ENCODE peak calls at places on chromosomes 3 and 15, in ten cellular contexts. One of them, this sample, is unnamed.
A peak's percentile ranks its signal among the peaks of the same experiment; 100 is the strongest.

GRCh38 chr3:14988988-14989394 is 41.6 kb downstream of the NR2C2 start:
- DNase-seq in kidney: no peak
- DNase-seq in aorta: no peak
- DNase-seq in body of pancreas: no peak
- DNase-seq in lower lobe of right lung: no peak
- DNase-seq in hepatocyte: no peak
- DNase-seq in thoracic aorta: no peak
- DNase-seq in left ventricle myocardium inferior: no peak
- DNase-seq in sigmoid colon: no peak
- DNase-seq in effector memory CD4-positive, alpha-beta T cell: no peak
- DNase-seq in this sample: no peak

GRCh38 chr3:42117175-42118008 is 26.2 kb downstream of the TRAK1 start:
- DNase-seq in kidney: no peak
- DNase-seq in aorta: peak; percentile 86
- DNase-seq in body of pancreas: peak; percentile 58
- DNase-seq in lower lobe of right lung: peak; percentile 69
- DNase-seq in hepatocyte: peak; percentile 61
- DNase-seq in thoracic aorta: no peak
- DNase-seq in left ventricle myocardium inferior: peak; percentile 53
- DNase-seq in sigmoid colon: no peak
- DNase-seq in effector memory CD4-positive, alpha-beta T cell: no peak
- DNase-seq in this sample: no peak

GRCh38 chr15:52370010-52370409 is 74.4 kb upstream of the MYO5C start:
- DNase-seq in kidney: no peak
- DNase-seq in aorta: no peak
- DNase-seq in body of pancreas: no peak
- DNase-seq in lower lobe of right lung: peak; percentile 57
- DNase-seq in hepatocyte: no peak
- DNase-seq in thoracic aorta: no peak
- DNase-seq in left ventricle myocardium inferior: no peak
- DNase-seq in sigmoid colon: no peak
- DNase-seq in effector memory CD4-positive, alpha-beta T cell: no peak
- DNase-seq in this sample: no peak

GRCh38 chr3:9158865-9159630 is 90.4 kb downstream of the SRGAP3 start:
- DNase-seq in kidney: no peak
- DNase-seq in aorta: no peak
- DNase-seq in body of pancreas: no peak
- DNase-seq in lower lobe of right lung: no peak
- DNase-seq in hepatocyte: peak; percentile 44
- DNase-seq in thoracic aorta: no peak
- DNase-seq in left ventricle myocardium inferior: no peak
- DNase-seq in sigmoid colon: no peak
- DNase-seq in effector memory CD4-positive, alpha-beta T cell: no peak
- DNase-seq in this sample: no peak

GRCh38 chr3:45182915-45183881 is 37.0 kb upstream of the CDCP1 start:
- DNase-seq in kidney: peak; percentile 81
- DNase-seq in aorta: no peak
- DNase-seq in body of pancreas: peak; percentile 78
- DNase-seq in lower lobe of right lung: peak; percentile 55
- DNase-seq in hepatocyte: peak; percentile 77
- DNase-seq in thoracic aorta: no peak
- DNase-seq in left ventricle myocardium inferior: no peak
- DNase-seq in sigmoid colon: no peak
- DNase-seq in effector memory CD4-positive, alpha-beta T cell: no peak
- DNase-seq in this sample: no peak

GRCh38 chr3:30156586-30157498 is 449.6 kb upstream of the TGFBR2 start:
- DNase-seq in kidney: no peak
- DNase-seq in aorta: no peak
- DNase-seq in body of pancreas: no peak
- DNase-seq in lower lobe of right lung: no peak
- DNase-seq in hepatocyte: no peak
- DNase-seq in thoracic aorta: no peak
- DNase-seq in left ventricle myocardium inferior: no peak
- DNase-seq in sigmoid colon: no peak
- DNase-seq in effector memory CD4-positive, alpha-beta T cell: no peak
- DNase-seq in this sample: no peak

GRCh38 chr3:61483997-61484396 is 77.4 kb upstream of the PTPRG start:
- DNase-seq in kidney: no peak
- DNase-seq in aorta: no peak
- DNase-seq in body of pancreas: no peak
- DNase-seq in lower lobe of right lung: no peak
- DNase-seq in hepatocyte: no peak
- DNase-seq in thoracic aorta: no peak
- DNase-seq in left ventricle myocardium inferior: no peak
- DNase-seq in sigmoid colon: no peak
- DNase-seq in effector memory CD4-positive, alpha-beta T cell: no peak
- DNase-seq in this sample: no peak

GRCh38 chr3:178443634-178444033 is 92.6 kb upstream of the KCNMB2 start:
- DNase-seq in kidney: no peak
- DNase-seq in aorta: no peak
- DNase-seq in body of pancreas: no peak
- DNase-seq in lower lobe of right lung: no peak
- DNase-seq in hepatocyte: no peak
- DNase-seq in thoracic aorta: no peak
- DNase-seq in left ventricle myocardium inferior: no peak
- DNase-seq in sigmoid colon: no peak
- DNase-seq in effector memory CD4-positive, alpha-beta T cell: no peak
- DNase-seq in this sample: no peak

GRCh38 chr3:2661078-2661477 is 449.1 kb downstream of the IL5RA start:
- DNase-seq in kidney: no peak
- DNase-seq in aorta: no peak
- DNase-seq in body of pancreas: no peak
- DNase-seq in lower lobe of right lung: no peak
- DNase-seq in hepatocyte: no peak
- DNase-seq in thoracic aorta: no peak
- DNase-seq in left ventricle myocardium inferior: no peak
- DNase-seq in sigmoid colon: no peak
- DNase-seq in effector memory CD4-positive, alpha-beta T cell: no peak
- DNase-seq in this sample: no peak

GRCh38 chr3:8069471-8069870 is 432.2 kb upstream of the LMCD1 start:
- DNase-seq in kidney: no peak
- DNase-seq in aorta: no peak
- DNase-seq in body of pancreas: peak; percentile 15
- DNase-seq in lower lobe of right lung: no peak
- DNase-seq in hepatocyte: peak; percentile 19
- DNase-seq in thoracic aorta: no peak
- DNase-seq in left ventricle myocardium inferior: no peak
- DNase-seq in sigmoid colon: no peak
- DNase-seq in effector memory CD4-positive, alpha-beta T cell: no peak
- DNase-seq in this sample: no peak

GRCh38 chr3:107992976-107993684 is 97.7 kb downstream of the CD47 start:
- DNase-seq in kidney: peak; percentile 74
- DNase-seq in aorta: no peak
- DNase-seq in body of pancreas: no peak
- DNase-seq in lower lobe of right lung: peak; percentile 49
- DNase-seq in hepatocyte: peak; percentile 35
- DNase-seq in thoracic aorta: no peak
- DNase-seq in left ventricle myocardium inferior: no peak
- DNase-seq in sigmoid colon: no peak
- DNase-seq in effector memory CD4-positive, alpha-beta T cell: no peak
- DNase-seq in this sample: no peak

GRCh38 chr15:73330206-73331051 is 38.3 kb downstream of the HCN4 start:
- DNase-seq in kidney: peak; percentile 39
- DNase-seq in aorta: peak; percentile 55
- DNase-seq in body of pancreas: no peak
- DNase-seq in lower lobe of right lung: no peak
- DNase-seq in hepatocyte: no peak
- DNase-seq in thoracic aorta: no peak
- DNase-seq in left ventricle myocardium inferior: no peak
- DNase-seq in sigmoid colon: peak; percentile 46
- DNase-seq in effector memory CD4-positive, alpha-beta T cell: no peak
- DNase-seq in this sample: no peak

GRCh38 chr3:1227111-1227510 is 134.3 kb downstream of the CNTN6 start:
- DNase-seq in kidney: no peak
- DNase-seq in aorta: no peak
- DNase-seq in body of pancreas: no peak
- DNase-seq in lower lobe of right lung: no peak
- DNase-seq in hepatocyte: no peak
- DNase-seq in thoracic aorta: no peak
- DNase-seq in left ventricle myocardium inferior: no peak
- DNase-seq in sigmoid colon: no peak
- DNase-seq in effector memory CD4-positive, alpha-beta T cell: no peak
- DNase-seq in this sample: no peak

GRCh38 chr3:39143051-39143885 is 10.1 kb downstream of the CSRNP1 start:
- DNase-seq in kidney: no peak
- DNase-seq in aorta: no peak
- DNase-seq in body of pancreas: peak; percentile 8
- DNase-seq in lower lobe of right lung: no peak
- DNase-seq in hepatocyte: no peak
- DNase-seq in thoracic aorta: no peak
- DNase-seq in left ventricle myocardium inferior: no peak
- DNase-seq in sigmoid colon: peak; percentile 62
- DNase-seq in effector memory CD4-positive, alpha-beta T cell: no peak
- DNase-seq in this sample: no peak

GRCh38 chr15:83973816-83974215 is 261.8 kb upstream of the GOLGA6L4 start:
- DNase-seq in kidney: no peak
- DNase-seq in aorta: no peak
- DNase-seq in body of pancreas: peak; percentile 28
- DNase-seq in lower lobe of right lung: no peak
- DNase-seq in hepatocyte: no peak
- DNase-seq in thoracic aorta: no peak
- DNase-seq in left ventricle myocardium inferior: no peak
- DNase-seq in sigmoid colon: no peak
- DNase-seq in effector memory CD4-positive, alpha-beta T cell: no peak
- DNase-seq in this sample: peak; percentile 4

GRCh38 chr3:133942761-133943535 is 47.3 kb upstream of the RAB6B start:
- DNase-seq in kidney: peak; percentile 40
- DNase-seq in aorta: peak; percentile 55
- DNase-seq in body of pancreas: no peak
- DNase-seq in lower lobe of right lung: no peak
- DNase-seq in hepatocyte: no peak
- DNase-seq in thoracic aorta: no peak
- DNase-seq in left ventricle myocardium inferior: no peak
- DNase-seq in sigmoid colon: no peak
- DNase-seq in effector memory CD4-positive, alpha-beta T cell: no peak
- DNase-seq in this sample: no peak

DNA sequence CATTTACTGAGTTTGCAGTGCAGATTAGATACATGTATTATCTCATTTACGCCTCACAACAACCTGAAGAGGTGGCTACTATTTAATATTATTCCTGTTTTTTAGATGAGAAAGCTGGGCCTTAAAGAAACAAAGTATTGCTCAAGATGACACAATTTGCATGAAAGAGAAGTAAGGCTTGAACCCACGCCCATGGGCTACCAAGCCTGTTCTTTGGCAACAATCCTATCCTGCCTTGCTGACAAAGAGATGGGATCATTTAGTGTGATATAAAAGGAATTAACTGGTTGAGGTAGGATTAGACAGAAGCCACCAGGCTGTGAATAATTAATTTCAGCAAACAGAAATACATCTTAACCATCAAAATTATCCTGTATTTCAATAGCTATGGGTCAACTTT is 9.2 kb upstream of the LDHAL6B start:
- DNase-seq in kidney: no peak
- DNase-seq in aorta: no peak
- DNase-seq in body of pancreas: no peak
- DNase-seq in lower lobe of right lung: no peak
- DNase-seq in hepatocyte: no peak
- DNase-seq in thoracic aorta: no peak
- DNase-seq in left ventricle myocardium inferior: no peak
- DNase-seq in sigmoid colon: no peak
- DNase-seq in effector memory CD4-positive, alpha-beta T cell: no peak
- DNase-seq in this sample: no peak
- H3K36me3 ChIP-seq in kidney: peaks cover 34% of the 10 kb centered on the region
- H3K36me3 ChIP-seq in aorta: peaks cover 6% of the 10 kb centered on the region
- H3K36me3 ChIP-seq in body of pancreas: peaks cover 3% of the 10 kb centered on the region
- H3K36me3 ChIP-seq in lower lobe of right lung: peaks cover 80% of the 10 kb centered on the region
- H3K36me3 ChIP-seq in hepatocyte: no peaks in the 10 kb centered on the region
- H3K36me3 ChIP-seq in thoracic aorta: peaks cover 52% of the 10 kb centered on the region
- H3K36me3 ChIP-seq in left ventricle myocardium inferior: peaks cover 83% of the 10 kb centered on the region
- H3K36me3 ChIP-seq in sigmoid colon: peaks cover 15% of the 10 kb centered on the region
- H3K36me3 ChIP-seq in effector memory CD4-positive, alpha-beta T cell: no peaks in the 10 kb centered on the region
- H3K36me3 ChIP-seq in this sample: no peaks in the 10 kb centered on the region

DNA sequence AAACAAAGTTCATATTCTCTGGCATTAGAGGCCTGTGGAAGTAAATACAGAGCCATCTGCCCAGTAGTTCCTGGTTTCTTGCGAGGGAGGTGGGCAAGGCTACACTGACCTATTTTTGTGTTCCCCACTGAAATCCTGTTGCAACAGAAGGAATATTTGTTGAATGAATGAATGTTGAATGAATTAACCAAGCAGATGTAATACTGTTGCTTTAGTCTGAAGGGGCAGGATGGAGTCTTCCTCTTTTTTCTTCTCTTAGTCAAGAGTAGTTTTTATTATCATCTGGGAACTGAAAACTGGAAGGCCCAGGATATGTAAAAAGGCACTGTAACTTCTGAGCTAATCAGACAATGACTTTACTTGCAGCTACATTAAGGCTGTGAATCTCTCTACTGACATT is 17.1 kb downstream of the BLOC1S6 start:
- DNase-seq in kidney: no peak
- DNase-seq in aorta: no peak
- DNase-seq in body of pancreas: no peak
- DNase-seq in lower lobe of right lung: no peak
- DNase-seq in hepatocyte: no peak
- DNase-seq in thoracic aorta: no peak
- DNase-seq in left ventricle myocardium inferior: no peak
- DNase-seq in sigmoid colon: no peak
- DNase-seq in effector memory CD4-positive, alpha-beta T cell: no peak
- DNase-seq in this sample: no peak
- H3K36me3 ChIP-seq in kidney: peaks cover 9% of the 10 kb centered on the region
- H3K36me3 ChIP-seq in aorta: no peaks in the 10 kb centered on the region
- H3K36me3 ChIP-seq in body of pancreas: peaks cover 2% of the 10 kb centered on the region
- H3K36me3 ChIP-seq in lower lobe of right lung: peaks cover 40% of the 10 kb centered on the region
- H3K36me3 ChIP-seq in hepatocyte: no peaks in the 10 kb centered on the region
- H3K36me3 ChIP-seq in thoracic aorta: no peaks in the 10 kb centered on the region
- H3K36me3 ChIP-seq in left ventricle myocardium inferior: peaks cover 33% of the 10 kb centered on the region
- H3K36me3 ChIP-seq in sigmoid colon: peaks cover 20% of the 10 kb centered on the region
- H3K36me3 ChIP-seq in effector memory CD4-positive, alpha-beta T cell: peaks cover 15% of the 10 kb centered on the region
- H3K36me3 ChIP-seq in this sample: no peaks in the 10 kb centered on the region

DNA sequence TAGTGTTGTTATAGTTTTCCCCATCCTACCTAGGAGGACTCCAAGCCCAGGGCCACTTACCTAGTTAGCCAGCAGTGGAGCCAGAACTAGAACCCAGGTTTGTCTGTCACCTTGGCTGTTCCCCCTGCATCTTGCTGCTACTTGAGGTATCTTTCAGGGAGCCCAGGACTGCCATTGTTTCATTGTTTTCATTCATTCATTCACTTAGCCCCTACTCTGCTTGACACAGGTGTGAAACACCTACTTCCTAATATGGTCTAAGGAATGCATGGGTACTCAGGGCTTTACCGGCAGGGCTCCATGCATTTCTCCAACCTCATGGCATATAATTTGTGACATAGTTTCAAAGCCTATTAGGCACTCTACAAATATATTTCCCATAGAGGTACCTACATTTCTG is 266.6 kb upstream of the TPM1 start:
- DNase-seq in kidney: no peak
- DNase-seq in aorta: no peak
- DNase-seq in body of pancreas: no peak
- DNase-seq in lower lobe of right lung: no peak
- DNase-seq in hepatocyte: no peak
- DNase-seq in thoracic aorta: no peak
- DNase-seq in left ventricle myocardium inferior: no peak
- DNase-seq in sigmoid colon: no peak
- DNase-seq in effector memory CD4-positive, alpha-beta T cell: no peak
- DNase-seq in this sample: no peak
- H3K36me3 ChIP-seq in kidney: peaks cover 45% of the 10 kb centered on the region
- H3K36me3 ChIP-seq in aorta: peaks cover 9% of the 10 kb centered on the region
- H3K36me3 ChIP-seq in body of pancreas: no peaks in the 10 kb centered on the region
- H3K36me3 ChIP-seq in lower lobe of right lung: peaks cover 5% of the 10 kb centered on the region
- H3K36me3 ChIP-seq in hepatocyte: no peaks in the 10 kb centered on the region
- H3K36me3 ChIP-seq in thoracic aorta: peaks cover 40% of the 10 kb centered on the region
- H3K36me3 ChIP-seq in left ventricle myocardium inferior: peaks cover 50% of the 10 kb centered on the region
- H3K36me3 ChIP-seq in sigmoid colon: peaks cover 3% of the 10 kb centered on the region
- H3K36me3 ChIP-seq in effector memory CD4-positive, alpha-beta T cell: no peaks in the 10 kb centered on the region
- H3K36me3 ChIP-seq in this sample: no peaks in the 10 kb centered on the region

GRCh38 chr3:187025656-187026320 is 95.5 kb downstream of the ST6GAL1 start:
- DNase-seq in kidney: no peak
- DNase-seq in aorta: no peak
- DNase-seq in body of pancreas: no peak
- DNase-seq in lower lobe of right lung: no peak
- DNase-seq in hepatocyte: no peak
- DNase-seq in thoracic aorta: no peak
- DNase-seq in left ventricle myocardium inferior: no peak
- DNase-seq in sigmoid colon: no peak
- DNase-seq in effector memory CD4-positive, alpha-beta T cell: no peak
- DNase-seq in this sample: no peak
- H3K36me3 ChIP-seq in kidney: no peaks in the 10 kb centered on the region
- H3K36me3 ChIP-seq in aorta: no peaks in the 10 kb centered on the region
- H3K36me3 ChIP-seq in body of pancreas: no peaks in the 10 kb centered on the region
- H3K36me3 ChIP-seq in lower lobe of right lung: no peaks in the 10 kb centered on the region
- H3K36me3 ChIP-seq in hepatocyte: no peaks in the 10 kb centered on the region
- H3K36me3 ChIP-seq in thoracic aorta: no peaks in the 10 kb centered on the region
- H3K36me3 ChIP-seq in left ventricle myocardium inferior: peaks cover 3% of the 10 kb centered on the region
- H3K36me3 ChIP-seq in sigmoid colon: no peaks in the 10 kb centered on the region
- H3K36me3 ChIP-seq in effector memory CD4-positive, alpha-beta T cell: no peaks in the 10 kb centered on the region
- H3K36me3 ChIP-seq in this sample: no peaks in the 10 kb centered on the region

This sample was measured in Panc1.